ENCODE peak calls at places on chromosomes 7 and 10, in nine cellular contexts. G is Kasumi-1; R is sciatic nerve; X is lower lobe of right lung; O is activated naive CD8-positive, alpha-beta T cell treated with anti-CD3 and anti-CD28 coated beads for 36 hours; F is glutamatergic neuron; E is A549; N is endothelial cell; W is lower leg skin. J is an unnamed sample.

GRCh38 chr10:97731346-97732051 is 5.4 kb upstream of the ZFYVE27 start:
- DNase-seq in G (peak; percentile 94), R (peak; percentile 83), X (no peak), O (peak; percentile 34), F (peak; percentile 65), E (peak; percentile 81), N (peak; percentile 71), W (no peak), J (peak; percentile 68)

GRCh38 chr7:64463636-64464375 is 99.1 kb downstream of the ZNF680 start:
- DNase-seq in G (no peak), R (peak; percentile 70), X (peak; percentile 53), O (peak; percentile 28), F (no peak), E (no peak), N (no peak), W (peak; percentile 86), J (no peak)

GRCh38 chr10:116774728-116775151 is 32.4 kb upstream of the HSPA12A start:
- DNase-seq in G (no peak), R (peak; percentile 49), X (no peak), O (no peak), F (no peak), E (no peak), N (no peak), W (peak; percentile 74), J (no peak)

GRCh38 chr7:8212638-8213037 is 49.3 kb downstream of the ICA1 start:
- DNase-seq in G (no peak), R (no peak), X (no peak), O (no peak), F (peak; percentile 37), E (no peak), N (no peak), W (no peak), J (no peak)

GRCh38 chr10:3764626-3765375 is 20.2 kb downstream of the KLF6 start:
- DNase-seq in G (no peak), R (no peak), X (no peak), O (no peak), F (no peak), E (no peak), N (no peak), W (peak; percentile 85), J (no peak)

GRCh38 chr7:4040031-4040928 is 641.8 kb upstream of the FOXK1 start:
- DNase-seq in G (no peak), R (no peak), X (no peak), O (no peak), F (no peak), E (no peak), N (no peak), W (no peak), J (no peak)

GRCh38 chr7:100156331-100157068 is 2.0 kb downstream of the TRAPPC14 start:
- DNase-seq in G (peak; percentile 56), R (no peak), X (no peak), O (peak; percentile 58), F (no peak), E (no peak), N (no peak), W (no peak), J (no peak)

GRCh38 chr7:55513849-55514248 is 58.5 kb downstream of the VOPP1 start:
- DNase-seq in G (no peak), R (no peak), X (no peak), O (no peak), F (no peak), E (no peak), N (no peak), W (no peak), J (no peak)

GRCh38 chr10:78815702-78816334 is 252.9 kb upstream of the ZMIZ1 start:
- DNase-seq in G (no peak), R (no peak), X (no peak), O (no peak), F (no peak), E (peak; percentile 40), N (no peak), W (no peak), J (no peak)

GRCh38 chr10:46046261-46046660 is at the start of gene MSMB:
- DNase-seq in G (no peak), R (no peak), X (no peak), O (no peak), F (no peak), E (no peak), N (no peak), W (no peak), J (no peak)

GRCh38 chr7:156558198-156558597 is 82.4 kb upstream of the RNF32 start:
- DNase-seq in G (no peak), R (no peak), X (no peak), O (no peak), F (no peak), E (peak; percentile 53), N (no peak), W (no peak), J (no peak)

GRCh38 chr7:65981965-65982792 is at the start of gene GUSB:
- DNase-seq in G (peak; percentile 76), R (peak; percentile 96), X (peak; percentile 95), O (peak; percentile 92), F (peak; percentile 95), E (peak; percentile 94), N (peak; percentile 90), W (peak; percentile 98), J (peak; percentile 99)

GRCh38 chr7:2321020-2321419 is 6.8 kb upstream of the SNX8 start:
- DNase-seq in G (no peak), R (no peak), X (no peak), O (no peak), F (no peak), E (peak; percentile 29), N (no peak), W (no peak), J (peak; percentile 30)

GRCh38 chr7:122303971-122304603 is 463 bp downstream of the FEZF1 start:
- DNase-seq in G (no peak), R (no peak), X (peak; percentile 47), O (no peak), F (peak; percentile 60), E (no peak), N (peak; percentile 34), W (no peak), J (peak; percentile 38)

GRCh38 chr7:55425141-55425752 is 60.1 kb downstream of the LANCL2 start:
- DNase-seq in G (peak; percentile 96), R (no peak), X (no peak), O (no peak), F (no peak), E (no peak), N (no peak), W (no peak), J (no peak)

GRCh38 chr7:27198138-27198841 is 1.6 kb downstream of the HOXA13 start:
- DNase-seq in G (no peak), R (no peak), X (no peak), O (no peak), F (no peak), E (no peak), N (no peak), W (peak; percentile 80), J (no peak)

GRCh38 chr10:59362184-59362966 is at the start of gene FAM13C:
- DNase-seq in G (no peak), R (peak; percentile 64), X (peak; percentile 74), O (peak; percentile 22), F (peak; percentile 78), E (peak; percentile 22), N (peak; percentile 72), W (peak; percentile 93), J (peak; percentile 64)

GRCh38 chr7:156919132-156919713 is 26.2 kb upstream of the LMBR1 start:
- DNase-seq in G (no peak), R (no peak), X (no peak), O (no peak), F (no peak), E (no peak), N (no peak), W (peak; percentile 78), J (no peak)

GRCh38 chr7:120272261-120272895 is 597 bp upstream of the KCND2 start:
- DNase-seq in G (peak; percentile 65), R (no peak), X (no peak), O (no peak), F (peak; percentile 21), E (peak; percentile 57), N (no peak), W (no peak), J (peak; percentile 68)

J was measured in iPS-NIHi11.